ENCODE peak calls at places on chromosomes 16 and 17, in five cellular contexts. One of them, this sample, is unnamed.

GRCh38 chr16:84844049-84844350 is 24.2 kb downstream of the CRISPLD2 start:
- DNase-seq in astrocyte of the spinal cord: no peak
- DNase-seq in H54: no peak
- DNase-seq in activated CD4-positive, alpha-beta T cell treated with anti-CD3 and anti-CD28 coated beads, Interleukin-2, amount 50 U/mL, for 1 hour: no peak
- DNase-seq in right lobe of liver: no peak
- DNase-seq in this sample: no peak

GRCh38 chr17:17167356-17167755 is 38.8 kb downstream of the PLD6 start:
- DNase-seq in astrocyte of the spinal cord: no peak
- DNase-seq in H54: no peak
- DNase-seq in activated CD4-positive, alpha-beta T cell treated with anti-CD3 and anti-CD28 coated beads, Interleukin-2, amount 50 U/mL, for 1 hour: no peak
- DNase-seq in right lobe of liver: peak
- DNase-seq in this sample: no peak

GRCh38 chr17:2954898-2955445 is 108.4 kb downstream of the OR1D5 start:
- DNase-seq in astrocyte of the spinal cord: peak
- DNase-seq in H54: peak
- DNase-seq in activated CD4-positive, alpha-beta T cell treated with anti-CD3 and anti-CD28 coated beads, Interleukin-2, amount 50 U/mL, for 1 hour: no peak
- DNase-seq in right lobe of liver: no peak
- DNase-seq in this sample: peak

GRCh38 chr16:12584488-12585233 is 219.0 kb downstream of the CPPED1 start:
- DNase-seq in astrocyte of the spinal cord: no peak
- DNase-seq in H54: no peak
- DNase-seq in activated CD4-positive, alpha-beta T cell treated with anti-CD3 and anti-CD28 coated beads, Interleukin-2, amount 50 U/mL, for 1 hour: no peak
- DNase-seq in right lobe of liver: no peak
- DNase-seq in this sample: no peak

GRCh38 chr17:27793168-27793905 is 7.0 kb downstream of the NOS2 start:
- DNase-seq in astrocyte of the spinal cord: no peak
- DNase-seq in H54: no peak
- DNase-seq in activated CD4-positive, alpha-beta T cell treated with anti-CD3 and anti-CD28 coated beads, Interleukin-2, amount 50 U/mL, for 1 hour: no peak
- DNase-seq in right lobe of liver: no peak
- DNase-seq in this sample: no peak

GRCh38 chr17:62703269-62703775 is 75.9 kb downstream of the MRC2 start:
- DNase-seq in astrocyte of the spinal cord: peak
- DNase-seq in H54: peak
- DNase-seq in activated CD4-positive, alpha-beta T cell treated with anti-CD3 and anti-CD28 coated beads, Interleukin-2, amount 50 U/mL, for 1 hour: no peak
- DNase-seq in right lobe of liver: no peak
- DNase-seq in this sample: peak

GRCh38 chr16:86554917-86555762 is at the start of gene MTHFSD:
- DNase-seq in astrocyte of the spinal cord: peak
- DNase-seq in H54: peak
- DNase-seq in activated CD4-positive, alpha-beta T cell treated with anti-CD3 and anti-CD28 coated beads, Interleukin-2, amount 50 U/mL, for 1 hour: peak
- DNase-seq in right lobe of liver: peak
- DNase-seq in this sample: peak

GRCh38 chr17:79808763-79809529 is 12.1 kb upstream of the CBX8 start:
- DNase-seq in astrocyte of the spinal cord: no peak
- DNase-seq in H54: no peak
- DNase-seq in activated CD4-positive, alpha-beta T cell treated with anti-CD3 and anti-CD28 coated beads, Interleukin-2, amount 50 U/mL, for 1 hour: no peak
- DNase-seq in right lobe of liver: no peak
- DNase-seq in this sample: peak

GRCh38 chr16:19119564-19119963 is 5.8 kb downstream of the ITPRIPL2 start:
- DNase-seq in astrocyte of the spinal cord: peak
- DNase-seq in H54: no peak
- DNase-seq in activated CD4-positive, alpha-beta T cell treated with anti-CD3 and anti-CD28 coated beads, Interleukin-2, amount 50 U/mL, for 1 hour: no peak
- DNase-seq in right lobe of liver: no peak
- DNase-seq in this sample: no peak

GRCh38 chr17:57391857-57392256 is 135.5 kb downstream of the MSI2 start:
- DNase-seq in astrocyte of the spinal cord: no peak
- DNase-seq in H54: no peak
- DNase-seq in activated CD4-positive, alpha-beta T cell treated with anti-CD3 and anti-CD28 coated beads, Interleukin-2, amount 50 U/mL, for 1 hour: no peak
- DNase-seq in right lobe of liver: no peak
- DNase-seq in this sample: no peak

GRCh38 chr17:69245617-69246016 is 17.0 kb upstream of the ABCA10 start:
- DNase-seq in astrocyte of the spinal cord: no peak
- DNase-seq in H54: no peak
- DNase-seq in activated CD4-positive, alpha-beta T cell treated with anti-CD3 and anti-CD28 coated beads, Interleukin-2, amount 50 U/mL, for 1 hour: no peak
- DNase-seq in right lobe of liver: no peak
- DNase-seq in this sample: no peak

GRCh38 chr16:49754495-49755290 is 101.2 kb downstream of the ZNF423 start:
- DNase-seq in astrocyte of the spinal cord: peak
- DNase-seq in H54: no peak
- DNase-seq in activated CD4-positive, alpha-beta T cell treated with anti-CD3 and anti-CD28 coated beads, Interleukin-2, amount 50 U/mL, for 1 hour: no peak
- DNase-seq in right lobe of liver: no peak
- DNase-seq in this sample: no peak

GRCh38 chr17:17626151-17626805 is 34.8 kb upstream of the PEMT start:
- DNase-seq in astrocyte of the spinal cord: no peak
- DNase-seq in H54: no peak
- DNase-seq in activated CD4-positive, alpha-beta T cell treated with anti-CD3 and anti-CD28 coated beads, Interleukin-2, amount 50 U/mL, for 1 hour: no peak
- DNase-seq in right lobe of liver: no peak
- DNase-seq in this sample: no peak

GRCh38 chr16:57576429-57576870 is 34.0 kb downstream of the ADGRG5 start:
- DNase-seq in astrocyte of the spinal cord: peak
- DNase-seq in H54: peak
- DNase-seq in activated CD4-positive, alpha-beta T cell treated with anti-CD3 and anti-CD28 coated beads, Interleukin-2, amount 50 U/mL, for 1 hour: peak
- DNase-seq in right lobe of liver: peak
- DNase-seq in this sample: peak

GRCh38 chr17:60364006-60364405 is 27.9 kb downstream of the USP32 start:
- DNase-seq in astrocyte of the spinal cord: no peak
- DNase-seq in H54: no peak
- DNase-seq in activated CD4-positive, alpha-beta T cell treated with anti-CD3 and anti-CD28 coated beads, Interleukin-2, amount 50 U/mL, for 1 hour: no peak
- DNase-seq in right lobe of liver: no peak
- DNase-seq in this sample: no peak

GRCh38 chr17:75647061-75647460 is 13.8 kb downstream of the SMIM5 start:
- DNase-seq in astrocyte of the spinal cord: no peak
- DNase-seq in H54: no peak
- DNase-seq in activated CD4-positive, alpha-beta T cell treated with anti-CD3 and anti-CD28 coated beads, Interleukin-2, amount 50 U/mL, for 1 hour: no peak
- DNase-seq in right lobe of liver: peak
- DNase-seq in this sample: no peak

GRCh38 chr17:9900019-9900594 is 5.0 kb downstream of the RCVRN start:
- DNase-seq in astrocyte of the spinal cord: no peak
- DNase-seq in H54: no peak
- DNase-seq in activated CD4-positive, alpha-beta T cell treated with anti-CD3 and anti-CD28 coated beads, Interleukin-2, amount 50 U/mL, for 1 hour: no peak
- DNase-seq in right lobe of liver: no peak
- DNase-seq in this sample: no peak

GRCh38 chr16:52408197-52408845 is 138.6 kb downstream of the TOX3 start:
- DNase-seq in astrocyte of the spinal cord: no peak
- DNase-seq in H54: no peak
- DNase-seq in activated CD4-positive, alpha-beta T cell treated with anti-CD3 and anti-CD28 coated beads, Interleukin-2, amount 50 U/mL, for 1 hour: no peak
- DNase-seq in right lobe of liver: no peak
- DNase-seq in this sample: no peak

GRCh38 chr16:85645021-85645589 is 32.0 kb downstream of the GSE1 start:
- DNase-seq in astrocyte of the spinal cord: no peak
- DNase-seq in H54: no peak
- DNase-seq in activated CD4-positive, alpha-beta T cell treated with anti-CD3 and anti-CD28 coated beads, Interleukin-2, amount 50 U/mL, for 1 hour: no peak
- DNase-seq in right lobe of liver: no peak
- DNase-seq in this sample: no peak

GRCh38 chr17:80160536-80160935 is 9.3 kb upstream of the CARD14 start:
- DNase-seq in astrocyte of the spinal cord: no peak
- DNase-seq in H54: no peak
- DNase-seq in activated CD4-positive, alpha-beta T cell treated with anti-CD3 and anti-CD28 coated beads, Interleukin-2, amount 50 U/mL, for 1 hour: no peak
- DNase-seq in right lobe of liver: no peak
- DNase-seq in this sample: no peak

GRCh38 chr17:73341350-73342056 is 29.7 kb upstream of the CDC42EP4 start:
- DNase-seq in astrocyte of the spinal cord: no peak
- DNase-seq in H54: no peak
- DNase-seq in activated CD4-positive, alpha-beta T cell treated with anti-CD3 and anti-CD28 coated beads, Interleukin-2, amount 50 U/mL, for 1 hour: no peak
- DNase-seq in right lobe of liver: no peak
- DNase-seq in this sample: no peak

GRCh38 chr16:97822-98221 is 19.8 kb downstream of the MPG start:
- DNase-seq in astrocyte of the spinal cord: peak
- DNase-seq in H54: peak
- DNase-seq in activated CD4-positive, alpha-beta T cell treated with anti-CD3 and anti-CD28 coated beads, Interleukin-2, amount 50 U/mL, for 1 hour: no peak
- DNase-seq in right lobe of liver: no peak
- DNase-seq in this sample: no peak

GRCh38 chr17:50125420-50125997 is 4.5 kb downstream of the SAMD14 start:
- DNase-seq in astrocyte of the spinal cord: no peak
- DNase-seq in H54: no peak
- DNase-seq in activated CD4-positive, alpha-beta T cell treated with anti-CD3 and anti-CD28 coated beads, Interleukin-2, amount 50 U/mL, for 1 hour: no peak
- DNase-seq in right lobe of liver: no peak
- DNase-seq in this sample: no peak

GRCh38 chr17:79970576-79971068 is 65.0 kb downstream of the TBC1D16 start:
- DNase-seq in astrocyte of the spinal cord: no peak
- DNase-seq in H54: peak
- DNase-seq in activated CD4-positive, alpha-beta T cell treated with anti-CD3 and anti-CD28 coated beads, Interleukin-2, amount 50 U/mL, for 1 hour: peak
- DNase-seq in right lobe of liver: peak
- DNase-seq in this sample: peak

GRCh38 chr17:48181653-48182052 is 74.1 kb downstream of the SNX11 start:
- DNase-seq in astrocyte of the spinal cord: peak
- DNase-seq in H54: no peak
- DNase-seq in activated CD4-positive, alpha-beta T cell treated with anti-CD3 and anti-CD28 coated beads, Interleukin-2, amount 50 U/mL, for 1 hour: no peak
- DNase-seq in right lobe of liver: no peak
- DNase-seq in this sample: peak

This sample was measured in NCI-H460.